ENCODE peak calls at places on chromosomes 16 and 17, in seven cellular contexts. Z, F, B, M, X, V and H are unnamed samples.

GRCh38 chr16:83615553-83615952 is 192.2 kb upstream of the HSBP1 start:
- DNase-seq in Z (no peak), F (no peak), B (peak), M (peak), X (peak), V (no peak), H (peak)

GRCh38 chr17:78674156-78674555 is 97.0 kb upstream of the DNAH17 start:
- DNase-seq in Z (no peak), F (no peak), B (no peak), M (no peak), X (no peak), V (no peak), H (no peak)

GRCh38 chr17:64262422-64263260 is at the start of gene TEX2:
- DNase-seq in Z (no peak), F (peak), B (peak), M (no peak), X (no peak), V (peak), H (peak)

GRCh38 chr16:3101841-3102470 is 2.9 kb upstream of the ZSCAN10 start:
- DNase-seq in Z (no peak), F (peak), B (no peak), M (no peak), X (peak), V (no peak), H (no peak)

GRCh38 chr17:83201206-83202001 is 122.0 kb downstream of the METRNL start:
- DNase-seq in Z (no peak), F (peak), B (no peak), M (no peak), X (no peak), V (no peak), H (no peak)

GRCh38 chr17:19897108-19897854 is 29.5 kb upstream of the ULK2 start:
- DNase-seq in Z (no peak), F (no peak), B (peak), M (no peak), X (peak), V (no peak), H (no peak)

GRCh38 chr17:82863941-82864720 is 24.3 kb upstream of the ZNF750 start:
- DNase-seq in Z (no peak), F (peak), B (peak), M (peak), X (peak), V (peak), H (peak)

GRCh38 chr16:1072526-1073261 is at the start of gene SSTR5:
- DNase-seq in Z (no peak), F (no peak), B (no peak), M (no peak), X (no peak), V (no peak), H (no peak)

GRCh38 chr16:11024333-11025053 is 80.1 kb downstream of the CLEC16A start:
- DNase-seq in Z (no peak), F (peak), B (no peak), M (no peak), X (no peak), V (no peak), H (no peak)

GRCh38 chr16:84588991-84589390 is 28.9 kb downstream of the COTL1 start:
- DNase-seq in Z (no peak), F (no peak), B (no peak), M (no peak), X (no peak), V (no peak), H (no peak)

GRCh38 chr17:47701603-47702002 is 7.6 kb downstream of the TBKBP1 start:
- DNase-seq in Z (no peak), F (no peak), B (no peak), M (no peak), X (no peak), V (no peak), H (no peak)

GRCh38 chr16:28013392-28013791 is 50.1 kb downstream of the GSG1L start:
- DNase-seq in Z (no peak), F (no peak), B (no peak), M (no peak), X (no peak), V (no peak), H (no peak)

GRCh38 chr17:61411944-61412859 is 12.6 kb downstream of the TBX2 start:
- DNase-seq in Z (peak), F (peak), B (peak), M (peak), X (peak), V (peak), H (peak)

GRCh38 chr16:73086108-73086507 is 38.2 kb upstream of the ZFHX3 start:
- DNase-seq in Z (no peak), F (no peak), B (no peak), M (no peak), X (no peak), V (no peak), H (no peak)

GRCh38 chr17:4514206-4514605 is 15.5 kb downstream of the SPNS2 start:
- DNase-seq in Z (no peak), F (no peak), B (no peak), M (no peak), X (no peak), V (no peak), H (no peak)

GRCh38 chr16:28105297-28105696 is 41.8 kb upstream of the GSG1L start:
- DNase-seq in Z (no peak), F (no peak), B (no peak), M (no peak), X (no peak), V (no peak), H (no peak)

GRCh38 chr17:77345260-77345910 is 204.6 kb downstream of the SEC14L1 start:
- DNase-seq in Z (no peak), F (no peak), B (no peak), M (no peak), X (no peak), V (no peak), H (no peak)

GRCh38 chr16:69123894-69124293 is 8.5 kb downstream of the CHTF8 start:
- DNase-seq in Z (peak), F (peak), B (peak), M (peak), X (peak), V (peak), H (peak)

GRCh38 chr17:57235124-57235523 is 21.2 kb upstream of the MSI2 start:
- DNase-seq in Z (no peak), F (no peak), B (no peak), M (no peak), X (no peak), V (no peak), H (no peak)

GRCh38 chr17:81412490-81413093 is 17.3 kb downstream of the BAHCC1 start:
- DNase-seq in Z (no peak), F (peak), B (no peak), M (peak), X (peak), V (no peak), H (peak)

GRCh38 chr17:9478889-9479288 is 96.7 kb downstream of the STX8 start:
- DNase-seq in Z (no peak), F (no peak), B (no peak), M (no peak), X (no peak), V (no peak), H (no peak)

GRCh38 chr16:2003827-2004641 is 5.6 kb downstream of the ZNF598 start:
- DNase-seq in Z (peak), F (peak), B (peak), M (peak), X (peak), V (peak), H (peak)

GRCh38 chr16:85961988-85962915 is 63.3 kb downstream of the IRF8 start:
- DNase-seq in Z (no peak), F (no peak), B (no peak), M (no peak), X (no peak), V (no peak), H (no peak)

GRCh38 chr17:70166571-70166970 is 2.8 kb upstream of the KCNJ2 start:
- DNase-seq in Z (no peak), F (no peak), B (no peak), M (no peak), X (no peak), V (no peak), H (no peak)

GRCh38 chr17:55705847-55706246 is 16.8 kb downstream of the TMEM100 start:
- DNase-seq in Z (no peak), F (no peak), B (no peak), M (no peak), X (no peak), V (no peak), H (no peak)

GRCh38 chr16:77723108-77723514 is 797 bp downstream of the NUDT7 start:
- DNase-seq in Z (no peak), F (no peak), B (peak), M (peak), X (peak), V (no peak), H (peak)

GRCh38 chr17:67503184-67503583 is 126.1 kb downstream of the PITPNC1 start:
- DNase-seq in Z (no peak), F (no peak), B (peak), M (peak), X (no peak), V (no peak), H (no peak)

GRCh38 chr16:56970934-56971767 is 9.4 kb downstream of the CETP start:
- DNase-seq in Z (no peak), F (no peak), B (peak), M (peak), X (no peak), V (no peak), H (no peak)

GRCh38 chr17:68085751-68086445 is 50.4 kb downstream of the KPNA2 start:
- DNase-seq in Z (no peak), F (no peak), B (peak), M (no peak), X (no peak), V (no peak), H (peak)